ENCODE peak calls at places on chromosome 14, in nine cellular contexts. One of them, this sample, is unnamed. For H3K4me1, the result is how much of the 10 kb centered on the place peaks cover.

GRCh38 chr14:44165286-44165685 is 341.8 kb downstream of the FSCB start:
- DNase-seq in spleen: no peak
- DNase-seq in testis: no peak
- DNase-seq in A549: no peak
- DNase-seq in heart left ventricle: no peak
- DNase-seq in ovary: no peak
- DNase-seq in esophagus muscularis mucosa: no peak
- DNase-seq in HCT116: no peak
- DNase-seq in body of pancreas: no peak
- DNase-seq in this sample: no peak

GRCh38 chr14:106670006-106670405 is 1143.6 kb downstream of the TMEM121 start:
- DNase-seq in spleen: no peak
- DNase-seq in testis: no peak
- DNase-seq in A549: no peak
- DNase-seq in heart left ventricle: no peak
- DNase-seq in ovary: no peak
- DNase-seq in esophagus muscularis mucosa: peak
- DNase-seq in HCT116: no peak
- DNase-seq in body of pancreas: no peak
- DNase-seq in this sample: no peak

GRCh38 chr14:106831322-106831720 is 1304.9 kb downstream of the TMEM121 start:
- DNase-seq in spleen: peak
- DNase-seq in testis: peak
- DNase-seq in A549: peak
- DNase-seq in heart left ventricle: no peak
- DNase-seq in ovary: no peak
- DNase-seq in esophagus muscularis mucosa: peak
- DNase-seq in HCT116: no peak
- DNase-seq in body of pancreas: peak
- DNase-seq in this sample: no peak

GRCh38 chr14:56703947-56704346 is 106.3 kb downstream of the OTX2 start:
- DNase-seq in spleen: no peak
- DNase-seq in testis: no peak
- DNase-seq in A549: no peak
- DNase-seq in heart left ventricle: no peak
- DNase-seq in ovary: no peak
- DNase-seq in esophagus muscularis mucosa: no peak
- DNase-seq in HCT116: no peak
- DNase-seq in body of pancreas: no peak
- DNase-seq in this sample: no peak

GRCh38 chr14:85852900-85853299 is 323.0 kb downstream of the FLRT2 start:
- DNase-seq in spleen: no peak
- DNase-seq in testis: no peak
- DNase-seq in A549: no peak
- DNase-seq in heart left ventricle: no peak
- DNase-seq in ovary: no peak
- DNase-seq in esophagus muscularis mucosa: no peak
- DNase-seq in HCT116: no peak
- DNase-seq in body of pancreas: no peak
- DNase-seq in this sample: no peak

GRCh38 chr14:80095623-80096022 is 115.7 kb downstream of the DIO2 start:
- DNase-seq in spleen: no peak
- DNase-seq in testis: no peak
- DNase-seq in A549: peak
- DNase-seq in heart left ventricle: no peak
- DNase-seq in ovary: no peak
- DNase-seq in esophagus muscularis mucosa: no peak
- DNase-seq in HCT116: no peak
- DNase-seq in body of pancreas: no peak
- DNase-seq in this sample: no peak

GRCh38 chr14:48672506-48672905 is 913.7 kb downstream of the RPS29 start:
- DNase-seq in spleen: no peak
- DNase-seq in testis: no peak
- DNase-seq in A549: no peak
- DNase-seq in heart left ventricle: no peak
- DNase-seq in ovary: no peak
- DNase-seq in esophagus muscularis mucosa: no peak
- DNase-seq in HCT116: no peak
- DNase-seq in body of pancreas: no peak
- DNase-seq in this sample: no peak

GRCh38 chr14:46571970-46572369 is 79.6 kb downstream of the RPL10L start:
- DNase-seq in spleen: no peak
- DNase-seq in testis: no peak
- DNase-seq in A549: peak
- DNase-seq in heart left ventricle: no peak
- DNase-seq in ovary: no peak
- DNase-seq in esophagus muscularis mucosa: no peak
- DNase-seq in HCT116: no peak
- DNase-seq in body of pancreas: no peak
- DNase-seq in this sample: no peak

GRCh38 chr14:71487941-71488340 is 444.3 kb upstream of the RGS6 start:
- DNase-seq in spleen: no peak
- DNase-seq in testis: no peak
- DNase-seq in A549: no peak
- DNase-seq in heart left ventricle: no peak
- DNase-seq in ovary: no peak
- DNase-seq in esophagus muscularis mucosa: no peak
- DNase-seq in HCT116: no peak
- DNase-seq in body of pancreas: no peak
- DNase-seq in this sample: no peak

GRCh38 chr14:91873476-91874265 is 6.3 kb upstream of the TC2N start:
- DNase-seq in spleen: peak
- DNase-seq in testis: no peak
- DNase-seq in A549: no peak
- DNase-seq in heart left ventricle: no peak
- DNase-seq in ovary: no peak
- DNase-seq in esophagus muscularis mucosa: no peak
- DNase-seq in HCT116: no peak
- DNase-seq in body of pancreas: peak
- DNase-seq in this sample: peak

GRCh38 chr14:52253503-52253902 is 14.0 kb upstream of the PTGDR start:
- DNase-seq in spleen: no peak
- DNase-seq in testis: no peak
- DNase-seq in A549: no peak
- DNase-seq in heart left ventricle: no peak
- DNase-seq in ovary: no peak
- DNase-seq in esophagus muscularis mucosa: no peak
- DNase-seq in HCT116: no peak
- DNase-seq in body of pancreas: no peak
- DNase-seq in this sample: no peak

GRCh38 chr14:34682787-34683321 is 31.5 kb downstream of the CFL2 start:
- DNase-seq in spleen: no peak
- DNase-seq in testis: no peak
- DNase-seq in A549: no peak
- DNase-seq in heart left ventricle: no peak
- DNase-seq in ovary: no peak
- DNase-seq in esophagus muscularis mucosa: no peak
- DNase-seq in HCT116: no peak
- DNase-seq in body of pancreas: no peak
- DNase-seq in this sample: no peak

GRCh38 chr14:23935158-23935557 is 18.4 kb upstream of the DHRS4 start:
- DNase-seq in spleen: no peak
- DNase-seq in testis: no peak
- DNase-seq in A549: no peak
- DNase-seq in heart left ventricle: no peak
- DNase-seq in ovary: no peak
- DNase-seq in esophagus muscularis mucosa: no peak
- DNase-seq in HCT116: no peak
- DNase-seq in body of pancreas: no peak
- DNase-seq in this sample: no peak

GRCh38 chr14:76376001-76376404 is at the start of gene ESRRB:
- DNase-seq in spleen: no peak
- DNase-seq in testis: no peak
- DNase-seq in A549: peak
- DNase-seq in heart left ventricle: no peak
- DNase-seq in ovary: no peak
- DNase-seq in esophagus muscularis mucosa: no peak
- DNase-seq in HCT116: peak
- DNase-seq in body of pancreas: peak
- DNase-seq in this sample: no peak

GRCh38 chr14:91399868-91400640 is 17.6 kb downstream of the CCDC88C start:
- DNase-seq in spleen: peak
- DNase-seq in testis: no peak
- DNase-seq in A549: no peak
- DNase-seq in heart left ventricle: no peak
- DNase-seq in ovary: no peak
- DNase-seq in esophagus muscularis mucosa: no peak
- DNase-seq in HCT116: no peak
- DNase-seq in body of pancreas: peak
- DNase-seq in this sample: no peak

DNA sequence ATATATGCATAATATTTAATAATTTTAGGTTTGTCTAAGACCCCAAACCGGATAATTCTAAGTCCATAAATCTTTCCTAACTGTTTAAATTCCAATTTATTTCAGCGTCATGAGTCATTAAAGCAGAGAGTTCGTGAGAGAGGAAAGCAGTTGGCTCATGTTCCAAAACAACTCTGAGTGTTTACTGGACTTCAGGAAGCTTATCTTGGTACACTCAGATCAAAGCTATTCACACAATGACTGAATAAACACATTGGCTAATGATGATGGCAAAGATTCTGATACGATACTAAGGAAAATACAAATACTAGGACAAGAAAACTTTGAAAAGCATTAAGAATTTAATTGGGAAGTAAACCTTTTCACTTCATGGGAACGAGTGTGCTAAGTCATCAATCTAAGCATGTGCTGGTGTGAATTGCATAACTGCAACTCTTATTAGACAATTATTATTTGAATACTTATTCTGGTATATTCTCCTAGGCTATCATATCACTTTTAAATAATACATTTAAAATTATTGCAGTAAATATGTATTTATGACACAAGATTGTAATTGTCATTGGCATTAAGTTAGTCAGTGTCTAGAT is 34.8 kb upstream of the CLEC14A start:
- DNase-seq in spleen: no peak
- DNase-seq in testis: no peak
- DNase-seq in A549: no peak
- DNase-seq in heart left ventricle: no peak
- DNase-seq in ovary: no peak
- DNase-seq in esophagus muscularis mucosa: no peak
- DNase-seq in HCT116: no peak
- DNase-seq in body of pancreas: peak
- DNase-seq in this sample: no peak
- TF ChIP-seq POLR2A in spleen: no peak
- TF ChIP-seq POLR2A in testis: no peak
- TF ChIP-seq POLR2A in A549: no peak
- TF ChIP-seq POLR2A in heart left ventricle: no peak
- TF ChIP-seq POLR2A in ovary: no peak
- TF ChIP-seq POLR2A in esophagus muscularis mucosa: no peak
- TF ChIP-seq POLR2A in HCT116: no peak
- TF ChIP-seq POLR2A in body of pancreas: no peak
- TF ChIP-seq POLR2A in this sample: no peak

GRCh38 chr14:42140831-42141279 is 534.2 kb downstream of the LRFN5 start:
- DNase-seq in spleen: no peak
- DNase-seq in testis: no peak
- DNase-seq in A549: peak
- DNase-seq in heart left ventricle: no peak
- DNase-seq in ovary: no peak
- DNase-seq in esophagus muscularis mucosa: no peak
- DNase-seq in HCT116: no peak
- DNase-seq in body of pancreas: no peak
- DNase-seq in this sample: no peak
- H3K27ac ChIP-seq in spleen: no peak
- H3K27ac ChIP-seq in testis: no peak
- H3K27ac ChIP-seq in A549: peak
- H3K27ac ChIP-seq in heart left ventricle: no peak
- H3K27ac ChIP-seq in ovary: no peak
- H3K27ac ChIP-seq in esophagus muscularis mucosa: no peak
- H3K27ac ChIP-seq in HCT116: no peak
- H3K27ac ChIP-seq in body of pancreas: no peak
- H3K27ac ChIP-seq in this sample: no peak

DNA sequence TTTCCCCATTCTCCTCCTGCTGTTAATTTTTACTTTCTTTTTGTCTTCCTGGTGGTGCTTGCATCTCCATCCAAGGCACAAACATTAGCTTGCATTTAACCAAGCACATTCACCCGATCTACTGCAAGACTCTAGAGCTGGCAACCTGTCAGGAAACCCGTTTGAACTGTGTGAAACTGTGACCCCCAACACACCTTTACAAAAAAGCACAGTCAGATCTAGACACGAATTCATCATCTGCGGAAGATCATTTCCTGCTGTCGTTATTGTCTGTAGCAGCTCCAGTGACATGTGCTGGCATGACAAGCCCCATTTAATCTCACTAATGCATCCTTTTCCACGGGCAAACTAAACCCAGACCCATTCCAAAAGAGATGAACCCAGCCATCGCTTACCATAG is 340.5 kb downstream of the VRK1 start:
- DNase-seq in spleen: no peak
- DNase-seq in testis: no peak
- DNase-seq in A549: no peak
- DNase-seq in heart left ventricle: no peak
- DNase-seq in ovary: no peak
- DNase-seq in esophagus muscularis mucosa: no peak
- DNase-seq in HCT116: no peak
- DNase-seq in body of pancreas: no peak
- DNase-seq in this sample: no peak
- H3K4me1 ChIP-seq in spleen: under half
- H3K4me1 ChIP-seq in testis: under half
- H3K4me1 ChIP-seq in A549: under half
- H3K4me1 ChIP-seq in heart left ventricle: under half
- H3K4me1 ChIP-seq in ovary: under half
- H3K4me1 ChIP-seq in esophagus muscularis mucosa: under half
- H3K4me1 ChIP-seq in HCT116: under half
- H3K4me1 ChIP-seq in body of pancreas: under half
- H3K4me1 ChIP-seq in this sample: under half

GRCh38 chr14:68782091-68782981 is 10.5 kb downstream of the ZFP36L1 start:
- DNase-seq in spleen: no peak
- DNase-seq in testis: peak
- DNase-seq in A549: no peak
- DNase-seq in heart left ventricle: peak
- DNase-seq in ovary: peak
- DNase-seq in esophagus muscularis mucosa: peak
- DNase-seq in HCT116: no peak
- DNase-seq in body of pancreas: no peak
- DNase-seq in this sample: no peak

GRCh38 chr14:68784995-68785816 is 7.7 kb downstream of the ZFP36L1 start:
- DNase-seq in spleen: peak
- DNase-seq in testis: peak
- DNase-seq in A549: peak
- DNase-seq in heart left ventricle: peak
- DNase-seq in ovary: no peak
- DNase-seq in esophagus muscularis mucosa: peak
- DNase-seq in HCT116: peak
- DNase-seq in body of pancreas: peak
- DNase-seq in this sample: no peak

GRCh38 chr14:68783408-68784297 is 9.2 kb downstream of the ZFP36L1 start:
- DNase-seq in spleen: no peak
- DNase-seq in testis: peak
- DNase-seq in A549: peak
- DNase-seq in heart left ventricle: peak
- DNase-seq in ovary: no peak
- DNase-seq in esophagus muscularis mucosa: peak
- DNase-seq in HCT116: no peak
- DNase-seq in body of pancreas: peak
- DNase-seq in this sample: no peak

GRCh38 chr14:68785817-68786490 is 6.9 kb downstream of the ZFP36L1 start:
- DNase-seq in spleen: peak
- DNase-seq in testis: peak
- DNase-seq in A549: peak
- DNase-seq in heart left ventricle: peak
- DNase-seq in ovary: peak
- DNase-seq in esophagus muscularis mucosa: peak
- DNase-seq in HCT116: no peak
- DNase-seq in body of pancreas: peak
- DNase-seq in this sample: no peak

GRCh38 chr14:68784298-68784910 is 8.5 kb downstream of the ZFP36L1 start:
- DNase-seq in spleen: no peak
- DNase-seq in testis: peak
- DNase-seq in A549: peak
- DNase-seq in heart left ventricle: peak
- DNase-seq in ovary: peak
- DNase-seq in esophagus muscularis mucosa: peak
- DNase-seq in HCT116: no peak
- DNase-seq in body of pancreas: peak
- DNase-seq in this sample: peak
- TF ChIP-seq POLR2A in spleen: no peak
- TF ChIP-seq POLR2A in testis: no peak
- TF ChIP-seq POLR2A in A549: no peak
- TF ChIP-seq POLR2A in heart left ventricle: no peak
- TF ChIP-seq POLR2A in ovary: no peak
- TF ChIP-seq POLR2A in esophagus muscularis mucosa: no peak
- TF ChIP-seq POLR2A in HCT116: no peak
- TF ChIP-seq POLR2A in body of pancreas: peak
- TF ChIP-seq POLR2A in this sample: no peak